ENCODE peak calls at places on chromosome 1, in four cellular contexts. One of them, this sample, is unnamed.

GRCh38 chr1:912740-913301 is 10.9 kb upstream of the SAMD11 start:
- DNase-seq in H1: no peak
- DNase-seq in K562: no peak
- DNase-seq in HepG2: peak; percentile 56
- DNase-seq in this sample: peak; percentile 77

GRCh38 chr1:165376041-165376810 is 19.7 kb upstream of the LMX1A start:
- DNase-seq in H1: no peak
- DNase-seq in K562: peak; percentile 31
- DNase-seq in HepG2: no peak
- DNase-seq in this sample: no peak

GRCh38 chr1:94602802-94603625 is 61.5 kb upstream of the F3 start:
- DNase-seq in H1: no peak
- DNase-seq in K562: no peak
- DNase-seq in HepG2: no peak
- DNase-seq in this sample: no peak

GRCh38 chr1:58460469-58460868 is 86.1 kb downstream of the OMA1 start:
- DNase-seq in H1: no peak
- DNase-seq in K562: no peak
- DNase-seq in HepG2: no peak
- DNase-seq in this sample: no peak

GRCh38 chr1:241677171-241677570 is 25.1 kb downstream of the WDR64 start:
- DNase-seq in H1: no peak
- DNase-seq in K562: no peak
- DNase-seq in HepG2: no peak
- DNase-seq in this sample: no peak

GRCh38 chr1:32101233-32101681 is 6.6 kb upstream of the KPNA6 start:
- DNase-seq in H1: no peak
- DNase-seq in K562: peak; percentile 65
- DNase-seq in HepG2: no peak
- DNase-seq in this sample: no peak

GRCh38 chr1:161017756-161018630 is 3.0 kb downstream of the F11R start:
- DNase-seq in H1: no peak
- DNase-seq in K562: no peak
- DNase-seq in HepG2: no peak
- DNase-seq in this sample: no peak

GRCh38 chr1:183983371-183984105 is 54.0 kb downstream of the COLGALT2 start:
- DNase-seq in H1: no peak
- DNase-seq in K562: no peak
- DNase-seq in HepG2: no peak
- DNase-seq in this sample: no peak

GRCh38 chr1:20029178-20029912 is 40.6 kb upstream of the PLA2G5 start:
- DNase-seq in H1: no peak
- DNase-seq in K562: no peak
- DNase-seq in HepG2: no peak
- DNase-seq in this sample: no peak

GRCh38 chr1:91397605-91398004 is 7.0 kb downstream of the HFM1 start:
- DNase-seq in H1: no peak
- DNase-seq in K562: no peak
- DNase-seq in HepG2: no peak
- DNase-seq in this sample: no peak

GRCh38 chr1:231778009-231778719 is 151.6 kb downstream of the DISC1 start:
- DNase-seq in H1: no peak
- DNase-seq in K562: no peak
- DNase-seq in HepG2: no peak
- DNase-seq in this sample: peak; percentile 19

GRCh38 chr1:199597152-199597551 is 430.4 kb upstream of the NR5A2 start:
- DNase-seq in H1: no peak
- DNase-seq in K562: no peak
- DNase-seq in HepG2: no peak
- DNase-seq in this sample: no peak

GRCh38 chr1:228206582-228207351 is 1.1 kb upstream of the OBSCN start:
- DNase-seq in H1: no peak
- DNase-seq in K562: no peak
- DNase-seq in HepG2: no peak
- DNase-seq in this sample: no peak

GRCh38 chr1:94389298-94389697 is 28.9 kb upstream of the ABCD3 start:
- DNase-seq in H1: no peak
- DNase-seq in K562: no peak
- DNase-seq in HepG2: no peak
- DNase-seq in this sample: no peak

GRCh38 chr1:50110084-50110615 is 1.4 kb downstream of the ELAVL4 start:
- DNase-seq in H1: no peak
- DNase-seq in K562: no peak
- DNase-seq in HepG2: no peak
- DNase-seq in this sample: no peak

GRCh38 chr1:84603941-84604830 is 29.9 kb upstream of the CTBS start:
- DNase-seq in H1: peak; percentile 49
- DNase-seq in K562: peak; percentile 61
- DNase-seq in HepG2: peak; percentile 85
- DNase-seq in this sample: peak; percentile 43

GRCh38 chr1:167090289-167090942 is at the start of gene GPA33:
- DNase-seq in H1: no peak
- DNase-seq in K562: no peak
- DNase-seq in HepG2: no peak
- DNase-seq in this sample: no peak

GRCh38 chr1:188891958-188892357 is 1585.7 kb downstream of the BRINP3 start:
- DNase-seq in H1: no peak
- DNase-seq in K562: no peak
- DNase-seq in HepG2: no peak
- DNase-seq in this sample: no peak

GRCh38 chr1:17591814-17592430 is 52.4 kb downstream of the ARHGEF10L start:
- DNase-seq in H1: no peak
- DNase-seq in K562: no peak
- DNase-seq in HepG2: peak; percentile 94
- DNase-seq in this sample: no peak

GRCh38 chr1:50747394-50747793 is 212.7 kb downstream of the FAF1 start:
- DNase-seq in H1: no peak
- DNase-seq in K562: no peak
- DNase-seq in HepG2: no peak
- DNase-seq in this sample: no peak

GRCh38 chr1:38213720-38214367 is 167.3 kb upstream of the POU3F1 start:
- DNase-seq in H1: no peak
- DNase-seq in K562: peak; percentile 67
- DNase-seq in HepG2: no peak
- DNase-seq in this sample: no peak

GRCh38 chr1:92833840-92834239 is 2.0 kb downstream of the RPL5 start:
- DNase-seq in H1: no peak
- DNase-seq in K562: no peak
- DNase-seq in HepG2: no peak
- DNase-seq in this sample: no peak

GRCh38 chr1:92839442-92839841 is 7.6 kb downstream of the RPL5 start:
- DNase-seq in H1: no peak
- DNase-seq in K562: no peak
- DNase-seq in HepG2: no peak
- DNase-seq in this sample: no peak

GRCh38 chr1:92834617-92835016 is 2.8 kb downstream of the RPL5 start:
- DNase-seq in H1: no peak
- DNase-seq in K562: no peak
- DNase-seq in HepG2: no peak
- DNase-seq in this sample: no peak

GRCh38 chr1:92838519-92838918 is 6.7 kb downstream of the RPL5 start:
- DNase-seq in H1: no peak
- DNase-seq in K562: no peak
- DNase-seq in HepG2: no peak
- DNase-seq in this sample: no peak

DNA sequence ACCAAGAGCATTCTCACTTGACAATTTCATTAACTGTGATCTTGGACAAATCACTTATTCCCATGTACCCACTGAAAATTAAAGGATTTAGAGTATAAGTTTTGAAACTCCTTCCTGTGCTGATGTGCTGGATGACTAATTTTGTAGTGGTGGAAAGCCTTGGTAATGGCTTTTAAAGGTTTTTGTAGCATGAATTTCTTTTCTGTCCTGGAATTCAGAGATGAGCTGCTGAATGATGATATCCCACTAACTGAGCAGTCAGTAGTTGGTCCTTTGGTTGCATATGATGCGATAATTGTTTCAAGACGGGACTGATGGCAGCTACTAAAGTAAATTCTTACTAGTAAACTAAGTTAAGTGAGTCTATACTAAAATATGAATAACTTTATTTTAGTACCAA is 5.2 kb downstream of the RPL5 start:
- DNase-seq in H1: no peak
- DNase-seq in K562: no peak
- DNase-seq in HepG2: no peak
- DNase-seq in this sample: no peak
- TF ChIP-seq MAX in H1: no peak
- TF ChIP-seq MAX in K562: no peak
- TF ChIP-seq MAX in HepG2: no peak
- TF ChIP-seq MAX in this sample: no peak

GRCh38 chr1:158148458-158148857 is 32.2 kb upstream of the CD1D start:
- DNase-seq in H1: no peak
- DNase-seq in K562: no peak
- DNase-seq in HepG2: no peak
- DNase-seq in this sample: no peak
- TF ChIP-seq PHF8 in H1: no peak
- TF ChIP-seq PHF8 in K562: no peak
- TF ChIP-seq PHF8 in HepG2: no peak
- TF ChIP-seq PHF8 in this sample: no peak

DNA sequence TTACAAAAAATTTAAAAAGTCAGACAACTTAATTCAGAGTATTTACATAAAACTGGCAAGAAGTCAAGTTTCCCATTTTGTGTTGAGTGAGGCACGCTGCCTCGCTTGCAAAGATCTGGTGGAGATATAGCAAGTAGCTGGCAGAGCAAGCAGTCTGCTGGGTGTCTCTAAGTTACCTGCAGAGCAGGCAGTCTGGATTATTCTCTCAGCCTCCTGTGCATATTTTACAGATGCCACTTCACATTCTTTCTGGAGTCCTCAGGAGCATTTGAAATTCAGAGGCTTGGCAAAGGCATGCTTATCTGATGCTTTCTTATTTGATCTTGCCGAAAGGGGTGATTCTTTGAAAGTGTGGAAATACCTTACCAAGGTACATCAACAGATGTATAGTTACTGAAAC is 640.4 kb upstream of the ADGRL4 start:
- DNase-seq in H1: peak; percentile 7
- DNase-seq in K562: no peak
- DNase-seq in HepG2: no peak
- DNase-seq in this sample: no peak
- TF ChIP-seq MAX in H1: no peak
- TF ChIP-seq MAX in K562: no peak
- TF ChIP-seq MAX in HepG2: no peak
- TF ChIP-seq MAX in this sample: no peak

DNA sequence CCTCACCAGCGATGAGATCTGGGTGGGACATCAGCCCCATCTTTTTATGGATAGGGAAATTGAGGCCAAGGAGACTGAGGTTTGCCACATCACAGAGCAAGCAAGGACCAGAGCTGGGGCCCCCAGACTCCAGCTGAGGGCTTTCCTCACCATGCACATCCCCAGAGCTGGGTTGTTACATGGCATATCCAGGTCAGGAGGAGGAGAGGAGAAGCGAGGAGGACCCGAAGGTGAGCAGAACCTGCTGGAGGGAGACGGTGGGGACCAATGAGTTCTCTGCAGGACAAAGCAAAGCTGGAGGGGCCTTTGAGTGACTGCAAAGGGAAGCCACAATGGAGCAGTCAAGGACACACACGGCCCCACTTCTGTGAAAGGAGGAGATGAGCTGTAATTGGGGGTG is 255.5 kb upstream of the CSF3R start:
- DNase-seq in H1: no peak
- DNase-seq in K562: no peak
- DNase-seq in HepG2: no peak
- DNase-seq in this sample: no peak
- TF ChIP-seq PHF8 in H1: no peak
- TF ChIP-seq PHF8 in K562: no peak
- TF ChIP-seq PHF8 in HepG2: no peak
- TF ChIP-seq PHF8 in this sample: no peak

DNA sequence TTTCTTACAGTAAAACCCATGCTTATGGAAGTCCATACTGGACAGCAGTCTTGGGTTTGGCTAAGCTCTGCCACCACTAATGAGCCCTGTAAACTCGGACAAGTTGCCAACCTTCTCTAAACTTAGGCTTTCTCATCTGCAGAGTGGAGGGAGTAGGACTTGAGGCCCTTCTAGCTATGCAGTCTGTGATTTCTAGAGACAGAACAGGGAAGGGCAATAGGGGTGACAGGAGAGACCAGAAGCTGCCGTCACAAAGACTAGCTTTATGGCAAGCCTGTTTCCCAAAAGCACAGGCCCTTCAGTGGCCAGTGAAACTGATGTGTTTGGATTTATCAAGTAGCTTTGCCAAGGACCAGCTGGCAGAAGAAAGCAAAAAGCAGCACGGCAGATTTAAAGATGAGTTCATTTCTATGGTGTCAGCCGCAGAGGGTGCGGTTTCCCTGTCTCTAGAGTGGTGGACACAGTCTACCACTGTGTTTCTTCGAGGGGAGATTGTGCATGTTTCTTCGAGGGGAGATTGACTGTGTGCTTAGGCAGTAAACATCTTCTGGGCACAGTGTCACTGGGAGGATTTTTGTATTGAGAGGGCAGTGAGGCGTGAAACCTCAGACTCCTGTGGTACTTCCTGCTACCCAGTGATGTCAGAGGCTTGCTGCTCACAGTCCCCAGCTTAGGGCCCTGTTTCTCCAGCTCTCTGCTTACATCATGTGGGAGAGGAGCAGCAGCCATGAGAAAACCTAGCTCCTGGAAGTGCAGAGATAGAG is 119.0 kb downstream of the ROR1 start:
- DNase-seq in H1: no peak
- DNase-seq in K562: no peak
- DNase-seq in HepG2: no peak
- DNase-seq in this sample: no peak
- TF ChIP-seq MAX in H1: no peak
- TF ChIP-seq MAX in K562: no peak
- TF ChIP-seq MAX in HepG2: no peak
- TF ChIP-seq MAX in this sample: no peak

DNA sequence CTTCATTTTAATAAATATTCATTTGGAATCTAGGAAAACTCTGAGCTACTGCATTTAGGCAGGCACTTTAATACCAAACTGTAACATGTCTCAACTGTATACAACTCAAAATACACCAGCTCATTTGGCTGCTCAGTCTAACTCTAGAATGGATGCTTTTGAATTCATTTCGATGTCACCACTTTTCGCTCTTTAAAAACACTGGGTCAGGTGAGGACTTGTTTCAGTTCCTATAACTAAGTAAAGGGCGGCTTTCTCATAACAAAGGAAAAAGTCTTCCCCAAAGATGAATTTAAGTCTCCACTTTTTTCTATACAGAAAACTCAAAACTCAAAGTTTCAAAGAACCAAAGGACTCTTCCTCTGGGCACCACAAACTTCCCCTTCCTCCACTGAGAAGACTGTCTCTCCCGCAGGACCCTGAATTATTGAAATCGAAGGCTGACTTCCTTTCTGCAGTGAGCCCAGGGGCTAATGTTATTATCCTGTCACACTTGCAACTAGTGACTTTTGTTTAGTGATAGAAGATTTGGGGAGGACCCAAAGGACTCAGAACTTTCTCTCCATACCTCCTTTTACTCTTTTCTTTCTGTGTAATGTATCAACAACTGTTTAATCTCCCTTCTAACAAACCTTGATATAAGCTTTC is 9.7 kb upstream of the DHX9 start:
- DNase-seq in H1: no peak
- DNase-seq in K562: no peak
- DNase-seq in HepG2: no peak
- DNase-seq in this sample: no peak
- TF ChIP-seq PHF8 in H1: no peak
- TF ChIP-seq PHF8 in K562: no peak
- TF ChIP-seq PHF8 in HepG2: no peak
- TF ChIP-seq PHF8 in this sample: no peak

This sample was measured in A549.